ENCODE peak calls at places on chromosomes 12 and 14, in four cellular contexts. One of them, this sample, is unnamed.

GRCh38 chr12:113766880-113767878 is 198.9 kb downstream of the RBM19 start:
- ATAC-seq in upper lobe of left lung: no peak
- ATAC-seq in A549: peak; percentile 84
- ATAC-seq in HepG2: peak; percentile 37
- ATAC-seq in this sample: no peak

GRCh38 chr12:132173135-132174014 is 29.1 kb downstream of the NOC4L start:
- ATAC-seq in upper lobe of left lung: no peak
- ATAC-seq in A549: no peak
- ATAC-seq in HepG2: no peak
- ATAC-seq in this sample: no peak

GRCh38 chr14:36997843-36998242 is 174.6 kb downstream of the SLC25A21 start:
- ATAC-seq in upper lobe of left lung: no peak
- ATAC-seq in A549: no peak
- ATAC-seq in HepG2: no peak
- ATAC-seq in this sample: no peak

GRCh38 chr12:26445909-26446308 is 250.5 kb downstream of the SSPN start:
- ATAC-seq in upper lobe of left lung: no peak
- ATAC-seq in A549: no peak
- ATAC-seq in HepG2: no peak
- ATAC-seq in this sample: no peak

GRCh38 chr14:54652890-54653201 is 85.9 kb downstream of the SAMD4A start:
- ATAC-seq in upper lobe of left lung: no peak
- ATAC-seq in A549: peak; percentile 53
- ATAC-seq in HepG2: no peak
- ATAC-seq in this sample: peak; percentile 7

GRCh38 chr12:55965941-55966407 is at the start of gene PMEL:
- ATAC-seq in upper lobe of left lung: peak; percentile 22
- ATAC-seq in A549: peak; percentile 49
- ATAC-seq in HepG2: peak; percentile 62
- ATAC-seq in this sample: peak; percentile 18

GRCh38 chr12:79424109-79424721 is 266.5 kb downstream of the PAWR start:
- ATAC-seq in upper lobe of left lung: peak; percentile 43
- ATAC-seq in A549: peak; percentile 89
- ATAC-seq in HepG2: peak; percentile 92
- ATAC-seq in this sample: no peak

GRCh38 chr14:56416213-56416612 is 163.4 kb upstream of the TMEM260 start:
- ATAC-seq in upper lobe of left lung: no peak
- ATAC-seq in A549: no peak
- ATAC-seq in HepG2: no peak
- ATAC-seq in this sample: no peak

GRCh38 chr12:28021704-28022103 is 49.2 kb upstream of the PTHLH start:
- ATAC-seq in upper lobe of left lung: no peak
- ATAC-seq in A549: peak; percentile 76
- ATAC-seq in HepG2: peak; percentile 76
- ATAC-seq in this sample: no peak

GRCh38 chr14:101129750-101130149 is 226.2 kb upstream of the RTL1 start:
- ATAC-seq in upper lobe of left lung: no peak
- ATAC-seq in A549: no peak
- ATAC-seq in HepG2: no peak
- ATAC-seq in this sample: no peak

GRCh38 chr12:55830601-55831406 is 1.4 kb upstream of the DNAJC14 start:
- ATAC-seq in upper lobe of left lung: peak; percentile 69
- ATAC-seq in A549: peak; percentile 2
- ATAC-seq in HepG2: peak; percentile 2
- ATAC-seq in this sample: peak; percentile 29

GRCh38 chr12:131092911-131093901 is 139.5 kb downstream of the ADGRD1 start:
- ATAC-seq in upper lobe of left lung: no peak
- ATAC-seq in A549: peak; percentile 8
- ATAC-seq in HepG2: no peak
- ATAC-seq in this sample: no peak

GRCh38 chr12:47504775-47505446 is 200.9 kb downstream of the RPAP3 start:
- ATAC-seq in upper lobe of left lung: peak; percentile 38
- ATAC-seq in A549: no peak
- ATAC-seq in HepG2: no peak
- ATAC-seq in this sample: no peak

GRCh38 chr14:21069388-21070082 is 569 bp upstream of the ARHGEF40 start:
- ATAC-seq in upper lobe of left lung: peak; percentile 48
- ATAC-seq in A549: peak; percentile 8
- ATAC-seq in HepG2: peak; percentile 61
- ATAC-seq in this sample: peak; percentile 4

GRCh38 chr14:35335388-35336092 is 43.4 kb downstream of the PSMA6 start:
- ATAC-seq in upper lobe of left lung: no peak
- ATAC-seq in A549: peak; percentile 57
- ATAC-seq in HepG2: peak; percentile 46
- ATAC-seq in this sample: no peak
- TF ChIP-seq EP300 in upper lobe of left lung: no peak
- TF ChIP-seq EP300 in A549: peak; percentile 46
- TF ChIP-seq EP300 in HepG2: no peak
- TF ChIP-seq EP300 in this sample: no peak

GRCh38 chr12:15474766-15475165 is 152.5 kb downstream of the PTPRO start:
- ATAC-seq in upper lobe of left lung: no peak
- ATAC-seq in A549: no peak
- ATAC-seq in HepG2: no peak
- ATAC-seq in this sample: no peak

GRCh38 chr12:15472036-15472435 is 149.7 kb downstream of the PTPRO start:
- ATAC-seq in upper lobe of left lung: no peak
- ATAC-seq in A549: no peak
- ATAC-seq in HepG2: no peak
- ATAC-seq in this sample: no peak

DNA sequence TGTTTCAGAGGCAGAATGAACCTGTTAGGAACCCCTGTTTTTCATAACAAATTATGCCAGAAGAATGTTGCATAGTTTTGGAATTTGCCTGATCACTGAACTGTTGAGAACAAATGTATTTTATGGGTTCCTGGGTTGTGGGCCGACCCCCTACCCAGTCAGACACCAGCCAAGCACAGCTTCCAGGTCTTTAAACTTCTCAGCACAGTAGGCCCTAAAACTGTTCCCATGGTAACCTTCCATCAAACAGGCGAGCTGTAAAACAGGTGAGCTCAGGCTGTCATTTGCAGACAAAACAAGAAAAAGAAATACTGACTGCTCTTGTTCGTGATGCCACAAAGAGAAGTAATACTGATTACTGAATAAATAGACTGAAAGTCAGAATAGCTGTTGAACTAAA is 147.0 kb downstream of the PTPRO start:
- ATAC-seq in upper lobe of left lung: no peak
- ATAC-seq in A549: no peak
- ATAC-seq in HepG2: no peak
- ATAC-seq in this sample: no peak
- TF ChIP-seq EP300 in upper lobe of left lung: no peak
- TF ChIP-seq EP300 in A549: no peak
- TF ChIP-seq EP300 in HepG2: no peak
- TF ChIP-seq EP300 in this sample: no peak

GRCh38 chr14:105470812-105471771 is 3.5 kb upstream of the CRIP2 start:
- ATAC-seq in upper lobe of left lung: no peak
- ATAC-seq in A549: no peak
- ATAC-seq in HepG2: peak; percentile 29
- ATAC-seq in this sample: no peak
- TF ChIP-seq EP300 in upper lobe of left lung: no peak
- TF ChIP-seq EP300 in A549: no peak
- TF ChIP-seq EP300 in HepG2: no peak
- TF ChIP-seq EP300 in this sample: no peak

DNA sequence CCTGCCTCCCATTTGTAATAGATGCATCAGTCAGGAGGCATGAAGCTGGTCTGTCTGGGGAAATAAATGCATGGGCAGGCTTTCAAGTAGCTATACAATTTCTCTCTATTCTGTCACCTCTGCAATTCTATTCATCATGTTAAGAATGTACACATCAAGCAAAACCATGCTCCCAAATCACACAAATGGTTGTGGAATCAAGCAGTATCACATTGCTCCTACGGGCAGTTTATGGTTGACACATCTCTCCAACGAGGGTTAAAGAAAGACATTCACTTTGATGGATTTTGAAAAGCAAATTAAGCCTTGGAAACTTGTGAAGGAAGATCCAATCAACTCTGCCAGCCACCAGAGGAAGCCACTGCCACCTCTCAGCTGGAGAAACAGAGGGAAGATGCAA is 1277.4 kb upstream of the TMEM132C start:
- ATAC-seq in upper lobe of left lung: no peak
- ATAC-seq in A549: no peak
- ATAC-seq in HepG2: no peak
- ATAC-seq in this sample: no peak
- TF ChIP-seq EP300 in upper lobe of left lung: no peak
- TF ChIP-seq EP300 in A549: no peak
- TF ChIP-seq EP300 in HepG2: no peak
- TF ChIP-seq EP300 in this sample: no peak

DNA sequence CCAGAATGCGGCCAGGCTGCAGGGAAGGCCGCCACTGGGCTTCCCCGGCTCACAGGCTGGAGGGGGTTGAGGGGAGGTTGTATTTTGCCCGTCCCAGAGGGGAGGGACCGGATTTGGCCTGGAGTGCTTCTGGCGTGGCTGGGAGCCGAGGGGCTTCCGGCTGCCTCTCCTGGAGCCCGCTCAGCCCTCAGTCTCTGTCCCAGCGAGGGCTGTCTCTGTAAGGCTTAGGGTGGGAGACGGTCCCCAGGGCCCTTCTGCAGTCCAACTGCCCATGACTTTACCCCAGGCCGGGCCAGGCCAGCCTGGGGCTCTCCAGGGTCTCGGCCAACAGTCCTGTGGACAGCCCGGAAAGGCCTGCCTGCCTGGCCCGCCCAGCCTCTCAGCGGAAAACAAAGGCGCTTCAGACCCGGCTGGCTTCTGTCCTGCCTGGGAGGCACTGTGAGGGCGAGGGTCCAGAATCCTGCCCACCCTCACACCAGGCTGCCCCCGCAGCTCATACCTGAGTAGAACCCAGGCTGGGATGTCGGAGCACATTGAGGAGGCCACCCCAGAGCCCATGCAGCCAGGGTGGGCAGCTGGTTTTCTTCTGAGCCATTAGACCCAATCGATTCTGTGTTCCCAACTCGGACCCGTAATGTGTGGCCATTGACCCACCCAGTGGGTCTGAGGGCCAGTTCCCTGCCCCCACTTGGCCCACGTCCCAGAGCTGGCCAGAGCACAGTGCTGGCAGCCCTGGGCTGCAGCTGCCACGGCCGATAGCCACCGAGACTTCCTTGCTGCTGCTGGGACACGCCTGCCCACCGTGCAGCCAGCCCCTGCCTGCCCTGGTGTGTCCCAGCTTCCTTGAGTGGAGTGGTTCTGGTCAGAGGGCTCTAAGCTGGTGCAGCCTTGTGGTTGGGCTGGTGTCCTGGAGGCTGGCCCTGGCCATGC is 1.6 kb downstream of the CRIP2 start:
- ATAC-seq in upper lobe of left lung: peak; percentile 1
- ATAC-seq in A549: no peak
- ATAC-seq in HepG2: peak; percentile 53
- ATAC-seq in this sample: peak; percentile 22
- TF ChIP-seq EP300 in upper lobe of left lung: no peak
- TF ChIP-seq EP300 in A549: no peak
- TF ChIP-seq EP300 in HepG2: no peak
- TF ChIP-seq EP300 in this sample: no peak

GRCh38 chr12:68030248-68030647 is 41.0 kb downstream of the IFNG-AS1 start:
- ATAC-seq in upper lobe of left lung: no peak
- ATAC-seq in A549: no peak
- ATAC-seq in HepG2: no peak
- ATAC-seq in this sample: no peak

GRCh38 chr12:68031881-68032739 is 42.9 kb downstream of the IFNG-AS1 start:
- ATAC-seq in upper lobe of left lung: no peak
- ATAC-seq in A549: no peak
- ATAC-seq in HepG2: no peak
- ATAC-seq in this sample: no peak

GRCh38 chr12:68028647-68029046 is 39.4 kb downstream of the IFNG-AS1 start:
- ATAC-seq in upper lobe of left lung: no peak
- ATAC-seq in A549: no peak
- ATAC-seq in HepG2: no peak
- ATAC-seq in this sample: no peak

GRCh38 chr12:68034567-68034966 is 45.3 kb downstream of the IFNG-AS1 start:
- ATAC-seq in upper lobe of left lung: no peak
- ATAC-seq in A549: no peak
- ATAC-seq in HepG2: no peak
- ATAC-seq in this sample: no peak

GRCh38 chr12:68031174-68031573 is 41.9 kb downstream of the IFNG-AS1 start:
- ATAC-seq in upper lobe of left lung: no peak
- ATAC-seq in A549: no peak
- ATAC-seq in HepG2: no peak
- ATAC-seq in this sample: no peak
- TF ChIP-seq EP300 in upper lobe of left lung: no peak
- TF ChIP-seq EP300 in A549: no peak
- TF ChIP-seq EP300 in HepG2: no peak
- TF ChIP-seq EP300 in this sample: no peak

GRCh38 chr12:93062100-93062419 is 133.0 kb upstream of the EEA1 start:
- ATAC-seq in upper lobe of left lung: no peak
- ATAC-seq in A549: no peak
- ATAC-seq in HepG2: no peak
- ATAC-seq in this sample: no peak

GRCh38 chr12:93061414-93062099 is 132.5 kb upstream of the EEA1 start:
- ATAC-seq in upper lobe of left lung: peak; percentile 12
- ATAC-seq in A549: no peak
- ATAC-seq in HepG2: no peak
- ATAC-seq in this sample: peak; percentile 60

GRCh38 chr12:93059288-93059687 is 130.2 kb upstream of the EEA1 start:
- ATAC-seq in upper lobe of left lung: no peak
- ATAC-seq in A549: no peak
- ATAC-seq in HepG2: no peak
- ATAC-seq in this sample: no peak

GRCh38 chr12:93060071-93060665 is 131.1 kb upstream of the EEA1 start:
- ATAC-seq in upper lobe of left lung: no peak
- ATAC-seq in A549: no peak
- ATAC-seq in HepG2: no peak
- ATAC-seq in this sample: no peak

DNA sequence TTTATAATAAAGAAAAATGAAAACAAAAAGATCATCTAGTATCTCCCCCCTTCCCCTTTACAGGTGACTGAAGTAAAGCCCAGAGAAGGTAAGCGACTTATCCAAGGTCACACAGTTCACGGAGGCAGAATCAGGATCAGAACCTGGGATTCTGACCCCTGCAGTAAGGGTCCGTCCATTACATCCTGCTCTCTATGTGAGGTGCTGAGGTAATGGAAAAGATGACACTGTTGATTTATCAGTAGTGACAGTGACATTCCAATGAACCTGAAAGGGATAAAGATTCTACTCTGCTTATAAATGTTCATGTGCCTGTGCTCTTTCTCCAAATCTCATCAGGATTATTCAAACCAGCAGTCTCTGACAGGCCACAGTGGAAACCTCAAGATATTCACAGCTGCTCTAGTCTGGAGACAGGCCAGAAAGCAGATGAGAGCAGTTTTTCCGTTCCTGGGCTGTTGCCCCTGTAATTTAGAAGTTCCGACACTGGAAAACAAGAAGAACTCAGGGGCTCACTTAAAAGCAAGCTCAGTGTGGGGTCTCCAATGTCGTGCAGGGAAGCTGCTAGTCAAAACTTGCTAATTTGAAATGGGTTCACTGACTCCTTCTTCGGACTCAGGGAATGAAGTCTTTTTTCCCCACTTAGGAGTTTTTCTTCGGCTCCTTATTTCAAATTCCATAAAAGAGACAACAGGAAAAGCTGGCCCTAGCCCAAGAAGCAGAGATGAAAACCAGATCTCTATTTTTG is 131.7 kb upstream of the EEA1 start:
- ATAC-seq in upper lobe of left lung: peak; percentile 55
- ATAC-seq in A549: peak; percentile 51
- ATAC-seq in HepG2: peak; percentile 41
- ATAC-seq in this sample: peak; percentile 30
- TF ChIP-seq EP300 in upper lobe of left lung: no peak
- TF ChIP-seq EP300 in A549: no peak
- TF ChIP-seq EP300 in HepG2: no peak
- TF ChIP-seq EP300 in this sample: no peak

GRCh38 chr12:109899783-109900751 is at the start of gene TCHP:
- ATAC-seq in upper lobe of left lung: peak; percentile 98
- ATAC-seq in A549: peak; percentile 91
- ATAC-seq in HepG2: peak; percentile 89
- ATAC-seq in this sample: peak; percentile 89
- TF ChIP-seq EP300 in upper lobe of left lung: no peak
- TF ChIP-seq EP300 in A549: no peak
- TF ChIP-seq EP300 in HepG2: peak; percentile 43
- TF ChIP-seq EP300 in this sample: no peak

This sample was measured in gastroesophageal sphincter.